ENCODE peak calls at places on chromosomes 4 and X, in four cellular contexts. One of them, this sample, is unnamed.

GRCh38 chrX:150767475-150768131 is 74.4 kb downstream of the MTMR1 start:
- ATAC-seq in upper lobe of left lung: peak; percentile 31
- ATAC-seq in Panc1: no peak
- ATAC-seq in body of pancreas: no peak
- ATAC-seq in this sample: no peak

GRCh38 chr4:54189140-54189539 is 40.0 kb upstream of the PDGFRA start:
- ATAC-seq in upper lobe of left lung: no peak
- ATAC-seq in Panc1: no peak
- ATAC-seq in body of pancreas: no peak
- ATAC-seq in this sample: no peak

GRCh38 chr4:110631582-110632505 is 9.0 kb upstream of the PITX2 start:
- ATAC-seq in upper lobe of left lung: peak; percentile 96
- ATAC-seq in body of pancreas: peak; percentile 86
- ATAC-seq in Panc1: peak; percentile 97
- ATAC-seq in this sample: peak; percentile 93

GRCh38 chr4:189834586-189834985 is 106.1 kb upstream of the FRG1 start:
- ATAC-seq in upper lobe of left lung: no peak
- ATAC-seq in Panc1: no peak
- ATAC-seq in body of pancreas: no peak
- ATAC-seq in this sample: no peak

GRCh38 chr4:165199286-165199685 is 8.1 kb upstream of the KLHL2 start:
- ATAC-seq in upper lobe of left lung: no peak
- ATAC-seq in body of pancreas: no peak
- ATAC-seq in Panc1: no peak
- ATAC-seq in this sample: no peak

GRCh38 chr4:186906722-186907121 is 183.1 kb upstream of the FAT1 start:
- ATAC-seq in Panc1: no peak
- ATAC-seq in body of pancreas: no peak
- ATAC-seq in upper lobe of left lung: no peak
- ATAC-seq in this sample: no peak

GRCh38 chr4:1684756-1685603 is 867 bp upstream of the FAM53A start:
- ATAC-seq in body of pancreas: no peak
- ATAC-seq in Panc1: peak; percentile 63
- ATAC-seq in upper lobe of left lung: no peak
- ATAC-seq in this sample: no peak

GRCh38 chr4:109184421-109184956 is 118.0 kb downstream of the COL25A1 start:
- ATAC-seq in body of pancreas: peak; percentile 42
- ATAC-seq in Panc1: no peak
- ATAC-seq in upper lobe of left lung: peak; percentile 78
- ATAC-seq in this sample: peak; percentile 88

GRCh38 chr4:153450545-153450917 is 15.6 kb upstream of the TMEM131L start:
- ATAC-seq in Panc1: no peak
- ATAC-seq in body of pancreas: no peak
- ATAC-seq in upper lobe of left lung: no peak
- ATAC-seq in this sample: no peak

GRCh38 chr4:4711902-4712301 is 147.6 kb upstream of the MSX1 start:
- ATAC-seq in Panc1: no peak
- ATAC-seq in upper lobe of left lung: no peak
- ATAC-seq in body of pancreas: peak; percentile 38
- ATAC-seq in this sample: no peak

GRCh38 chr4:82833696-82834313 is 35.2 kb upstream of the SCD5 start:
- ATAC-seq in Panc1: peak; percentile 62
- ATAC-seq in upper lobe of left lung: peak; percentile 42
- ATAC-seq in body of pancreas: peak; percentile 77
- ATAC-seq in this sample: peak; percentile 86

GRCh38 chr4:24103434-24104168 is 213.8 kb upstream of the PPARGC1A start:
- ATAC-seq in body of pancreas: no peak
- ATAC-seq in Panc1: no peak
- ATAC-seq in upper lobe of left lung: no peak
- ATAC-seq in this sample: no peak

GRCh38 chr4:95290702-95291101 is 258.1 kb downstream of the UNC5C start:
- ATAC-seq in body of pancreas: no peak
- ATAC-seq in upper lobe of left lung: no peak
- ATAC-seq in Panc1: no peak
- ATAC-seq in this sample: no peak

GRCh38 chrX:23334871-23335599 is 386 bp downstream of the PTCHD1 start:
- ATAC-seq in Panc1: peak; percentile 62
- ATAC-seq in upper lobe of left lung: no peak
- ATAC-seq in body of pancreas: no peak
- ATAC-seq in this sample: peak; percentile 35

GRCh38 chrX:64976673-64977040 is 407 bp upstream of the ZC4H2 start:
- ATAC-seq in Panc1: no peak
- ATAC-seq in body of pancreas: peak; percentile 13
- ATAC-seq in upper lobe of left lung: peak; percentile 10
- ATAC-seq in this sample: peak; percentile 35

GRCh38 chrX:56763556-56764152 is 34.6 kb downstream of the NBDY start:
- ATAC-seq in Panc1: no peak
- ATAC-seq in upper lobe of left lung: no peak
- ATAC-seq in body of pancreas: no peak
- ATAC-seq in this sample: peak; percentile 52

GRCh38 chr4:134627386-134627785 is 425.8 kb upstream of the PABPC4L start:
- ATAC-seq in Panc1: no peak
- ATAC-seq in upper lobe of left lung: no peak
- ATAC-seq in body of pancreas: peak; percentile 24
- ATAC-seq in this sample: no peak

GRCh38 chr4:2261853-2262144 is at the start of gene MXD4:
- ATAC-seq in upper lobe of left lung: no peak
- ATAC-seq in body of pancreas: peak; percentile 1
- ATAC-seq in Panc1: peak; percentile 10
- ATAC-seq in this sample: no peak

GRCh38 chr4:182724414-182724813 is 192.8 kb downstream of the DCTD start:
- ATAC-seq in upper lobe of left lung: no peak
- ATAC-seq in body of pancreas: no peak
- ATAC-seq in Panc1: no peak
- ATAC-seq in this sample: no peak

GRCh38 chr4:133355636-133356035 is 206.5 kb downstream of the PCDH10 start:
- ATAC-seq in upper lobe of left lung: no peak
- ATAC-seq in Panc1: no peak
- ATAC-seq in body of pancreas: no peak
- ATAC-seq in this sample: no peak

GRCh38 chr4:17072483-17072882 is 174.0 kb upstream of the LDB2 start:
- ATAC-seq in upper lobe of left lung: no peak
- ATAC-seq in body of pancreas: no peak
- ATAC-seq in Panc1: no peak
- ATAC-seq in this sample: no peak

GRCh38 chr4:54586343-54586953 is 71.3 kb upstream of the KIT start:
- ATAC-seq in body of pancreas: no peak
- ATAC-seq in upper lobe of left lung: no peak
- ATAC-seq in Panc1: peak; percentile 95
- ATAC-seq in this sample: no peak

GRCh38 chrX:14899607-14900006 is 26.4 kb downstream of the MOSPD2 start:
- ATAC-seq in upper lobe of left lung: no peak
- ATAC-seq in Panc1: no peak
- ATAC-seq in body of pancreas: no peak
- ATAC-seq in this sample: no peak

GRCh38 chr4:98625399-98625798 is 33.0 kb downstream of the TSPAN5 start:
- ATAC-seq in Panc1: no peak
- ATAC-seq in body of pancreas: no peak
- ATAC-seq in upper lobe of left lung: no peak
- ATAC-seq in this sample: no peak

GRCh38 chrX:49067285-49068120 is 6.3 kb downstream of the PRAF2 start:
- ATAC-seq in upper lobe of left lung: no peak
- ATAC-seq in Panc1: no peak
- ATAC-seq in body of pancreas: no peak
- ATAC-seq in this sample: no peak

GRCh38 chr4:173121044-173121685 is 47.4 kb upstream of the GALNT7 start:
- ATAC-seq in upper lobe of left lung: peak; percentile 58
- ATAC-seq in body of pancreas: no peak
- ATAC-seq in Panc1: no peak
- ATAC-seq in this sample: no peak

GRCh38 chr4:73012673-73013072 is 56.8 kb downstream of the COX18 start:
- ATAC-seq in Panc1: no peak
- ATAC-seq in body of pancreas: no peak
- ATAC-seq in upper lobe of left lung: no peak
- ATAC-seq in this sample: no peak

GRCh38 chr4:40307627-40308497 is 27.3 kb upstream of the CHRNA9 start:
- ATAC-seq in upper lobe of left lung: peak; percentile 79
- ATAC-seq in body of pancreas: no peak
- ATAC-seq in Panc1: no peak
- ATAC-seq in this sample: peak; percentile 39
- TF ChIP-seq CTCF in upper lobe of left lung: no peak
- TF ChIP-seq CTCF in body of pancreas: no peak
- TF ChIP-seq CTCF in Panc1: no peak
- TF ChIP-seq CTCF in this sample: no peak

GRCh38 chrX:100895365-100896075 is 21.4 kb upstream of the NOX1 start:
- ATAC-seq in Panc1: peak; percentile 91
- ATAC-seq in body of pancreas: no peak
- ATAC-seq in upper lobe of left lung: no peak
- ATAC-seq in this sample: no peak
- TF ChIP-seq CTCF in Panc1: peak; percentile 78
- TF ChIP-seq CTCF in body of pancreas: no peak
- TF ChIP-seq CTCF in upper lobe of left lung: no peak
- TF ChIP-seq CTCF in this sample: no peak

GRCh38 chrX:140918398-140919043 is 83.9 kb upstream of the SPANXB1 start:
- ATAC-seq in Panc1: peak; percentile 72
- ATAC-seq in body of pancreas: peak; percentile 92
- ATAC-seq in upper lobe of left lung: no peak
- ATAC-seq in this sample: no peak
- TF ChIP-seq CTCF in Panc1: peak; percentile 83
- TF ChIP-seq CTCF in body of pancreas: peak; percentile 39
- TF ChIP-seq CTCF in upper lobe of left lung: no peak
- TF ChIP-seq CTCF in this sample: peak; percentile 50

GRCh38 chr4:139776235-139776634 is 110.6 kb downstream of the MGST2 start:
- ATAC-seq in body of pancreas: no peak
- ATAC-seq in Panc1: no peak
- ATAC-seq in upper lobe of left lung: no peak
- ATAC-seq in this sample: no peak
- TF ChIP-seq CTCF in body of pancreas: no peak
- TF ChIP-seq CTCF in Panc1: no peak
- TF ChIP-seq CTCF in upper lobe of left lung: no peak
- TF ChIP-seq CTCF in this sample: no peak

DNA sequence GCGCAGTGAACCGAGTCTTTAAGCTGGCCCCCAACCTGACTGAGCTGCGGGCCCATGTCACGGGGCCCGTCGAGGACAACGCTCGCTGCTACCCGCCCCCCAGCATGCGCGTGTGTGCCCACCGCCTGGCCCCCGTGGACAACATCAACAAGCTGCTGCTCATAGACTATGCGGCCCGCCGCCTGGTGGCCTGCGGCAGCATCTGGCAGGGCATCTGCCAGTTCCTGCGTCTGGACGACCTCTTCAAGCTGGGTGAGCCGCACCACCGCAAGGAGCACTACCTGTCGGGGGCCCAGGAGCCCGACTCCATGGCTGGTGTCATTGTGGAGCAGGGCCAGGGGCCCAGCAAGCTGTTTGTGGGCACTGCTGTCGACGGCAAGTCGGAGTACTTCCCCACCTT is 2.2 kb downstream of the PLXNA3 start:
- ATAC-seq in Panc1: no peak
- ATAC-seq in body of pancreas: no peak
- ATAC-seq in upper lobe of left lung: no peak
- ATAC-seq in this sample: no peak
- TF ChIP-seq CTCF in Panc1: no peak
- TF ChIP-seq CTCF in body of pancreas: no peak
- TF ChIP-seq CTCF in upper lobe of left lung: no peak
- TF ChIP-seq CTCF in this sample: no peak